ENCODE peak calls at places on chromosome 5, in eight cellular contexts. Y is nephron progenitor cell, V is hippocampal formation, O is astrocyte of the hippocampus, K is astrocyte, H is GM12865, Z is T-helper 2 cell, D is glutamatergic neuron. P is an unnamed sample.

GRCh38 chr5:6435356-6435755 is 13.3 kb upstream of the UBE2QL1 start:
- DNase-seq in V (no peak), Z (no peak), O (no peak), K (no peak), D (peak; percentile 74), H (peak; percentile 26), Y (peak; percentile 64), P (no peak)

GRCh38 chr5:158658439-158659230 is 441.1 kb downstream of the EBF1 start:
- DNase-seq in D (no peak), V (no peak), H (no peak), Y (no peak), Z (no peak), K (peak; percentile 47), O (peak; percentile 23), P (no peak)

GRCh38 chr5:143036146-143036927 is 266.2 kb downstream of the ARHGAP26 start:
- DNase-seq in K (no peak), V (no peak), O (no peak), D (no peak), Y (no peak), H (peak; percentile 78), Z (no peak), P (no peak)

GRCh38 chr5:67934976-67935375 is 280.6 kb upstream of the PIK3R1 start:
- DNase-seq in O (no peak), K (no peak), H (no peak), D (no peak), Z (no peak), Y (no peak), V (no peak), P (no peak)

GRCh38 chr5:104431946-104432345 is 869.4 kb upstream of the NUDT12 start:
- DNase-seq in Y (no peak), H (no peak), Z (no peak), V (no peak), D (peak; percentile 17), O (no peak), K (no peak), P (no peak)

GRCh38 chr5:126777257-126777973 is 479 bp downstream of the LMNB1 start:
- DNase-seq in K (peak; percentile 55), D (peak; percentile 75), Z (peak; percentile 22), Y (peak; percentile 68), H (peak; percentile 87), V (no peak), O (peak; percentile 86), P (peak; percentile 53)

GRCh38 chr5:101678494-101679193 is 617.4 kb downstream of the SLCO4C1 start:
- DNase-seq in Z (no peak), V (peak; percentile 39), O (peak; percentile 84), D (peak; percentile 83), K (peak; percentile 37), H (peak; percentile 54), Y (peak; percentile 84), P (peak; percentile 32)

GRCh38 chr5:4294878-4295277 is 699.2 kb downstream of the IRX1 start:
- DNase-seq in Y (no peak), D (no peak), V (no peak), H (no peak), O (no peak), K (no peak), Z (no peak), P (no peak)

GRCh38 chr5:150656191-150657132 is 4.6 kb upstream of the MYOZ3 start:
- DNase-seq in H (peak; percentile 79), K (no peak), V (peak; percentile 37), O (peak; percentile 90), D (peak; percentile 86), Y (peak; percentile 89), Z (peak; percentile 69), P (no peak)

GRCh38 chr5:97874491-97874890 is 691.4 kb upstream of the RIOK2 start:
- DNase-seq in Z (no peak), D (no peak), V (no peak), H (no peak), Y (no peak), K (no peak), O (no peak), P (peak; percentile 0)

GRCh38 chr5:146877178-146877681 is 1.3 kb downstream of the PPP2R2B start:
- DNase-seq in H (no peak), O (peak; percentile 23), Y (no peak), D (no peak), K (no peak), V (peak; percentile 65), Z (no peak), P (no peak)

GRCh38 chr5:34517249-34517648 is 138.9 kb upstream of the RAI14 start:
- DNase-seq in Y (no peak), V (no peak), Z (no peak), K (peak; percentile 49), D (no peak), H (no peak), O (no peak), P (no peak)

GRCh38 chr5:107979272-107979671 is 308.5 kb upstream of the EFNA5 start:
- DNase-seq in K (peak; percentile 29), Z (no peak), H (no peak), V (no peak), D (no peak), Y (no peak), O (peak; percentile 69), P (peak; percentile 43)

GRCh38 chr5:116273458-116274242 is 188.8 kb downstream of the COMMD10 start:
- DNase-seq in K (peak; percentile 67), V (no peak), Y (no peak), H (no peak), O (peak; percentile 46), D (no peak), Z (no peak), P (peak; percentile 51)

GRCh38 chr5:170565077-170565476 is 61.3 kb downstream of the KCNIP1 start:
- DNase-seq in Z (no peak), H (no peak), K (no peak), D (no peak), O (peak; percentile 83), V (peak; percentile 92), Y (no peak), P (no peak)

GRCh38 chr5:36403601-36404311 is 102.1 kb upstream of the RANBP3L start:
- DNase-seq in H (no peak), O (peak; percentile 76), Z (no peak), V (no peak), Y (no peak), D (no peak), K (peak; percentile 88), P (peak; percentile 71)

GRCh38 chr5:65163698-65164097 is 318.0 kb downstream of the ADAMTS6 start:
- DNase-seq in O (peak; percentile 54), D (no peak), V (no peak), K (peak; percentile 70), Z (no peak), H (no peak), Y (no peak), P (no peak)